ENCODE peak calls at places on chromosomes 2 and 18, in seven cellular contexts. One of them, this sample, is unnamed.

GRCh38 chr2:69012310-69013122 is 463 bp upstream of the ANTXR1 start:
- DNase-seq in IMR-90: peak; percentile 76
- DNase-seq in trophoblast cell: peak; percentile 58
- DNase-seq in H1: no peak
- DNase-seq in neuronal stem cell: peak; percentile 38
- DNase-seq in H9: no peak
- DNase-seq in mesenchymal stem cell: peak; percentile 81
- DNase-seq in this sample: peak; percentile 55

GRCh38 chr2:231321021-231321420 is 74.5 kb upstream of the B3GNT7 start:
- DNase-seq in H1: no peak
- DNase-seq in IMR-90: no peak
- DNase-seq in trophoblast cell: peak; percentile 34
- DNase-seq in neuronal stem cell: no peak
- DNase-seq in mesenchymal stem cell: no peak
- DNase-seq in H9: no peak
- DNase-seq in this sample: no peak

GRCh38 chr2:12170151-12170550 is 423.7 kb downstream of the LPIN1 start:
- DNase-seq in mesenchymal stem cell: peak; percentile 92
- DNase-seq in H1: no peak
- DNase-seq in neuronal stem cell: no peak
- DNase-seq in IMR-90: peak; percentile 38
- DNase-seq in trophoblast cell: peak; percentile 29
- DNase-seq in H9: no peak
- DNase-seq in this sample: no peak

GRCh38 chr2:146481629-146482028 is 1363.2 kb upstream of the ACVR2A start:
- DNase-seq in trophoblast cell: no peak
- DNase-seq in H9: no peak
- DNase-seq in IMR-90: peak; percentile 52
- DNase-seq in neuronal stem cell: no peak
- DNase-seq in mesenchymal stem cell: peak; percentile 10
- DNase-seq in H1: no peak
- DNase-seq in this sample: no peak

GRCh38 chr2:53018830-53019425 is 748.7 kb upstream of the CHAC2 start:
- DNase-seq in neuronal stem cell: no peak
- DNase-seq in mesenchymal stem cell: no peak
- DNase-seq in IMR-90: peak; percentile 34
- DNase-seq in H1: no peak
- DNase-seq in trophoblast cell: no peak
- DNase-seq in H9: no peak
- DNase-seq in this sample: peak; percentile 66

GRCh38 chr18:9760641-9761040 is 52.5 kb downstream of the RAB31 start:
- DNase-seq in H1: no peak
- DNase-seq in trophoblast cell: no peak
- DNase-seq in mesenchymal stem cell: no peak
- DNase-seq in H9: no peak
- DNase-seq in IMR-90: no peak
- DNase-seq in neuronal stem cell: no peak
- DNase-seq in this sample: peak; percentile 60

GRCh38 chr18:72208920-72209676 is 335.0 kb downstream of the CBLN2 start:
- DNase-seq in H9: no peak
- DNase-seq in H1: no peak
- DNase-seq in IMR-90: no peak
- DNase-seq in neuronal stem cell: no peak
- DNase-seq in mesenchymal stem cell: no peak
- DNase-seq in trophoblast cell: no peak
- DNase-seq in this sample: no peak

GRCh38 chr2:218285604-218286003 is 6.7 kb downstream of the TMBIM1 start:
- DNase-seq in IMR-90: peak; percentile 48
- DNase-seq in H1: no peak
- DNase-seq in neuronal stem cell: no peak
- DNase-seq in trophoblast cell: no peak
- DNase-seq in H9: no peak
- DNase-seq in mesenchymal stem cell: no peak
- DNase-seq in this sample: no peak

GRCh38 chr2:151043484-151043883 is 218.2 kb downstream of the RBM43 start:
- DNase-seq in neuronal stem cell: no peak
- DNase-seq in H1: no peak
- DNase-seq in H9: no peak
- DNase-seq in trophoblast cell: no peak
- DNase-seq in mesenchymal stem cell: no peak
- DNase-seq in IMR-90: peak; percentile 91
- DNase-seq in this sample: no peak

GRCh38 chr18:59454909-59455727 is 96.1 kb upstream of the LMAN1 start:
- DNase-seq in H9: no peak
- DNase-seq in trophoblast cell: no peak
- DNase-seq in mesenchymal stem cell: no peak
- DNase-seq in H1: no peak
- DNase-seq in neuronal stem cell: no peak
- DNase-seq in IMR-90: no peak
- DNase-seq in this sample: peak; percentile 65

GRCh38 chr18:76494541-76495403 is at the start of gene ZNF516:
- DNase-seq in H9: no peak
- DNase-seq in H1: no peak
- DNase-seq in mesenchymal stem cell: peak; percentile 64
- DNase-seq in trophoblast cell: no peak
- DNase-seq in neuronal stem cell: peak; percentile 65
- DNase-seq in IMR-90: peak; percentile 34
- DNase-seq in this sample: peak; percentile 49

GRCh38 chr2:30776831-30777652 is 30.2 kb downstream of the CAPN13 start:
- DNase-seq in neuronal stem cell: no peak
- DNase-seq in trophoblast cell: no peak
- DNase-seq in H1: no peak
- DNase-seq in H9: peak; percentile 22
- DNase-seq in IMR-90: no peak
- DNase-seq in mesenchymal stem cell: no peak
- DNase-seq in this sample: no peak

DNA sequence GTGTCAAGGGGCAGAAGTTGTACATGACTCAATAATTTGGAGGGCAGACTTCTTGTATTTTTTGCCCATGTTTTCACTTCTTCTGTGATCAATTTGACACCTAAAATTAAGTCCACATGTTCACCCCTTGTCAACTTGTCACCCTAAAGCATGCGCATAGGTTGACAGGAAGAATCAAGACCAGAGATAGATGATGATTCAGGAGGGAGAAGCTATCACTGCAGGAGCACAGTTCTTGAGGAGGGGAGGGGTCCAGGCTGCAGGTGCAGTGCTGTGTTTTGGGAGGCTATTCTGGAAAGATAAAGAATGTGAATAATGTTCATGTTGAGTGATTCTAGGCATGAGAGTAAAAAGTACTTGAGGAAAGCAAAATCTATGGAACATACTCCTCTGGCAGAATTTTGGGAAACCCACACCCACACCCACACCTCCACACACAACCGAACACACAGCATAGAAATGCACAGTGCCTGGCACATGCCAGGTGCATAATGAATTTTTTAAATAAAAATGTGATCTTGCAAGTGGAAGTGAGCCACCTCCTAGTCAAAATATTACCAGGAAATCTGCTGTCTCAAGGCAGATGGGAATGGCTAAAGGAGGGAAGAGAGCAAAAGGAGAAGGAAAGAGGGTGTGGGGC is 249.2 kb upstream of the MEX3C start:
- DNase-seq in H9: no peak
- DNase-seq in IMR-90: no peak
- DNase-seq in neuronal stem cell: no peak
- DNase-seq in mesenchymal stem cell: no peak
- DNase-seq in trophoblast cell: no peak
- DNase-seq in H1: no peak
- DNase-seq in this sample: no peak
- H3K23ac ChIP-seq in H9: no peak overlapping the region
- H3K23ac ChIP-seq in IMR-90: no peak overlapping the region
- H3K23ac ChIP-seq in neuronal stem cell: no peak overlapping the region
- H3K23ac ChIP-seq in mesenchymal stem cell: no peak overlapping the region
- H3K23ac ChIP-seq in trophoblast cell: no peak overlapping the region
- H3K23ac ChIP-seq in H1: no peak overlapping the region
- H3K23ac ChIP-seq in this sample: no peak overlapping the region

DNA sequence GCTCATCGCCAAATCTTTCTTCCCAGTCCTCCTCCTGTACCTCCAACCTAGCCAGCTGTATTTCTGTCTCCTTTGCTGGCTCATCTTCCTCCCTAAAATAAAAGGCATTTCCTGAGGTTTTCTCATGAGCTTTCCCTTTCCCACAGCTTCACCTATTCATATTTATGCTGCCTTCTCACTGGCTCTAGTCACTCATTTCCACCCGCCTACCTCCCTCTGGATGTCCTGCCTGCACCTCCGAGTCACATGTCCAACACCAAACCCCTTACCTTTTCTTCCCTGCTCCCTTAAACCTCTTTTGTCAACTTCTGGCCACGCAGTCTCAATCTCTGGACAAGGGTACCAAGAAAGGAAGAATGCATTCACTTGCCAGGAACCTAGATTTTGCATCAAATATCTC is 2.8 kb downstream of the EIF2AK3 start:
- DNase-seq in IMR-90: no peak
- DNase-seq in H9: no peak
- DNase-seq in H1: no peak
- DNase-seq in mesenchymal stem cell: no peak
- DNase-seq in trophoblast cell: no peak
- DNase-seq in neuronal stem cell: no peak
- DNase-seq in this sample: no peak
- H3K23ac ChIP-seq in IMR-90: peak overlapping the region; percentile 29
- H3K23ac ChIP-seq in H9: no peak overlapping the region
- H3K23ac ChIP-seq in H1: no peak overlapping the region
- H3K23ac ChIP-seq in mesenchymal stem cell: no peak overlapping the region
- H3K23ac ChIP-seq in trophoblast cell: no peak overlapping the region
- H3K23ac ChIP-seq in neuronal stem cell: no peak overlapping the region
- H3K23ac ChIP-seq in this sample: no peak overlapping the region

DNA sequence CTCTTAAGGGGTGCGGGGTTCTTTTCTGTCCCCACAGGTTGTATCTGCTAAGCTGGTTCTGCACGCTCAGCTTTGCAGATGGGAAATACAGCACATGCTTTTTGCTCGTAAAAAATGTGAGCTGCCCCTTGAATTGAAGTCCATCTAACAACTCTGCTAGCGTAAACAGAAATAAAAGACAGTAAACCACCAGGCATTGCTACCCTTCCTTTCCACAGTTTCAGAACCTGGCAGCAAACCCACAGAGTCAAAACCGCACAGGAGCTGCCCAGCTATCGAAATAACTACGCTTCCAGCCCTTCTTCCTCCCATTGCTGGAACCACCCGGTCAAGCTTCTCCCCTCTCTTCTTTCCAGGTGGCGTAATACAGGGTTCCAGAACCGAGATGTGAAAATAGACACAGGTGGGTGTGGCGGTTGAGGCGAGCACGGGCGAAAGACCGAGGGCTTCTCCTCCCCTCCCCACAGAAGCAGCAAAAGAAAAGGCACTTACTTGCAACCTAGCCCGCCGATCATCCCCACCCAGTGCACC is 474 bp downstream of the SCN9A start:
- DNase-seq in neuronal stem cell: no peak
- DNase-seq in IMR-90: peak; percentile 30
- DNase-seq in H1: no peak
- DNase-seq in trophoblast cell: no peak
- DNase-seq in mesenchymal stem cell: peak; percentile 10
- DNase-seq in H9: no peak
- DNase-seq in this sample: no peak
- H3K23ac ChIP-seq in neuronal stem cell: no peak overlapping the region
- H3K23ac ChIP-seq in IMR-90: peak overlapping the region; percentile 88
- H3K23ac ChIP-seq in H1: no peak overlapping the region
- H3K23ac ChIP-seq in trophoblast cell: no peak overlapping the region
- H3K23ac ChIP-seq in mesenchymal stem cell: no peak overlapping the region
- H3K23ac ChIP-seq in H9: no peak overlapping the region
- H3K23ac ChIP-seq in this sample: no peak overlapping the region

GRCh38 chr18:55473078-55473477 is 114.9 kb downstream of the TCF4 start:
- DNase-seq in H9: no peak
- DNase-seq in IMR-90: no peak
- DNase-seq in trophoblast cell: no peak
- DNase-seq in H1: no peak
- DNase-seq in mesenchymal stem cell: no peak
- DNase-seq in neuronal stem cell: no peak
- DNase-seq in this sample: no peak
- H3K23ac ChIP-seq in H9: no peak overlapping the region
- H3K23ac ChIP-seq in IMR-90: no peak overlapping the region
- H3K23ac ChIP-seq in trophoblast cell: no peak overlapping the region
- H3K23ac ChIP-seq in H1: no peak overlapping the region
- H3K23ac ChIP-seq in mesenchymal stem cell: no peak overlapping the region
- H3K23ac ChIP-seq in neuronal stem cell: no peak overlapping the region
- H3K23ac ChIP-seq in this sample: no peak overlapping the region

This sample was measured in mesendoderm.